ENCODE peak calls at places on chromosome 19, in seven cellular contexts. G is KG1, O is fibroblast of mammary gland, F is mammary epithelial cell, Q is WTC11, K is HEK293T, W is posterior vena cava. T is an unnamed sample.

GRCh38 chr19:35142531-35143230 is 374 bp upstream of the FXYD7 start:
- DNase-seq in Q (peak; percentile 80), K (peak; percentile 63), W (peak; percentile 85), O (no peak), F (no peak), G (no peak), T (peak; percentile 42)

GRCh38 chr19:3682741-3683404 is 17.4 kb downstream of the PIP5K1C start:
- DNase-seq in Q (no peak), G (no peak), F (no peak), K (no peak), W (peak; percentile 78), O (peak; percentile 78), T (no peak)

GRCh38 chr19:55614711-55615552 is 9.4 kb downstream of the ZNF784 start:
- DNase-seq in Q (no peak), W (no peak), K (no peak), O (no peak), G (no peak), F (no peak), T (no peak)

GRCh38 chr19:52898101-52898500 is 666 bp upstream of the ZNF320 start:
- DNase-seq in K (no peak), O (peak; percentile 15), Q (peak; percentile 50), W (no peak), G (no peak), F (no peak), T (peak; percentile 11)

GRCh38 chr19:47096721-47097120 is 16.9 kb downstream of the ZC3H4 start:
- DNase-seq in K (no peak), G (no peak), F (no peak), O (no peak), Q (no peak), W (no peak), T (no peak)

GRCh38 chr19:2053601-2054389 is 2.8 kb upstream of the MKNK2 start:
- DNase-seq in O (no peak), G (no peak), W (no peak), K (no peak), Q (no peak), F (no peak), T (no peak)

GRCh38 chr19:441213-441823 is 19.5 kb downstream of the SHC2 start:
- DNase-seq in Q (no peak), K (no peak), O (no peak), G (no peak), F (no peak), W (peak; percentile 72), T (no peak)

GRCh38 chr19:35558400-35559280 is 4.8 kb downstream of the ATP4A start:
- DNase-seq in F (no peak), O (no peak), Q (no peak), K (peak; percentile 22), W (no peak), G (no peak), T (no peak)

GRCh38 chr19:55645512-55645881 is 2.0 kb downstream of the ZNF581 start:
- DNase-seq in K (no peak), Q (no peak), W (no peak), F (no peak), O (no peak), G (no peak), T (no peak)

T was measured in kidney tubule cell.